ENCODE peak calls at places on chromosomes 6 and 20, in six cellular contexts. Z is ovary, B is fibroblast of lung, T is mammary epithelial cell, W is endothelial cell of umbilical vein, U is cardiac muscle cell. X is an unnamed sample. For H3K4me1, the result is how much of the 10 kb centered on the place peaks cover.

GRCh38 chr6:118320652-118321051 is 227.4 kb upstream of the PLN start:
- DNase-seq in W (peak), B (no peak), U (no peak), T (no peak), Z (no peak), X (no peak)

GRCh38 chr20:3640259-3640658 is 22.9 kb downstream of the GFRA4 start:
- DNase-seq in Z (no peak), T (no peak), B (no peak), W (no peak), U (no peak), X (no peak)

GRCh38 chr6:12034831-12035230 is 22.7 kb downstream of the HIVEP1 start:
- DNase-seq in T (no peak), Z (no peak), B (no peak), U (no peak), W (no peak), X (no peak)

GRCh38 chr6:103983860-103984259 is 875.9 kb downstream of the HACE1 start:
- DNase-seq in B (no peak), U (no peak), Z (no peak), W (no peak), T (no peak), X (no peak)

GRCh38 chr6:85077098-85077497 is 312.7 kb upstream of the TBX18 start:
- DNase-seq in W (no peak), B (peak), U (no peak), T (no peak), Z (no peak), X (no peak)

GRCh38 chr6:30615219-30615957 is 1.7 kb downstream of the PPP1R10 start:
- DNase-seq in U (peak), T (peak), B (peak), W (peak), Z (no peak), X (peak)

GRCh38 chr6:111105578-111105977 is 18.3 kb downstream of the SLC16A10 start:
- DNase-seq in Z (peak), B (peak), U (peak), W (peak), T (peak), X (peak)

GRCh38 chr6:26544473-26544872 is 6.3 kb downstream of the HMGN4 start:
- DNase-seq in U (no peak), T (no peak), Z (no peak), W (no peak), B (no peak), X (no peak)

GRCh38 chr6:31627690-31628287 is 7.3 kb downstream of the PRRC2A start:
- DNase-seq in Z (no peak), W (no peak), B (no peak), U (no peak), T (no peak), X (no peak)

GRCh38 chr20:59671661-59672471 is 67.5 kb downstream of the PHACTR3 start:
- DNase-seq in Z (no peak), U (no peak), T (no peak), B (no peak), W (no peak), X (no peak)

GRCh38 chr6:124879992-124880355 is 82.3 kb upstream of the RNF217 start:
- DNase-seq in Z (no peak), U (no peak), W (no peak), B (no peak), T (no peak), X (no peak)

GRCh38 chr6:38784506-38785235 is 69.6 kb downstream of the DNAH8 start:
- DNase-seq in T (no peak), Z (no peak), B (peak), W (peak), U (no peak), X (no peak)

GRCh38 chr6:44363377-44363926 is 21.0 kb downstream of the SPATS1 start:
- DNase-seq in W (no peak), B (no peak), U (no peak), T (no peak), Z (no peak), X (no peak)

GRCh38 chr6:2772840-2773239 is 7.6 kb downstream of the WRNIP1 start:
- DNase-seq in B (no peak), U (no peak), W (no peak), T (no peak), Z (no peak), X (no peak)

GRCh38 chr6:109007521-109007920 is 87.1 kb downstream of the SESN1 start:
- DNase-seq in U (no peak), B (no peak), T (no peak), W (no peak), Z (no peak), X (no peak)

GRCh38 chr20:23234311-23235078 is 116.1 kb upstream of the NXT1 start:
- DNase-seq in U (no peak), Z (peak), W (no peak), B (no peak), T (no peak), X (no peak)

GRCh38 chr20:62360854-62361798 is 6.0 kb downstream of the LAMA5 start:
- DNase-seq in U (no peak), Z (no peak), T (no peak), B (no peak), W (no peak), X (peak)

GRCh38 chr20:62357681-62358080 is 9.4 kb downstream of the LAMA5 start:
- DNase-seq in B (no peak), W (no peak), Z (no peak), T (no peak), U (no peak), X (no peak)

GRCh38 chr20:62358728-62359490 is 8.2 kb downstream of the LAMA5 start:
- DNase-seq in W (no peak), B (no peak), T (no peak), U (no peak), Z (no peak), X (no peak)

GRCh38 chr20:62358171-62358719 is 8.9 kb downstream of the LAMA5 start:
- DNase-seq in U (no peak), T (no peak), W (peak), B (no peak), Z (no peak), X (no peak)

DNA sequence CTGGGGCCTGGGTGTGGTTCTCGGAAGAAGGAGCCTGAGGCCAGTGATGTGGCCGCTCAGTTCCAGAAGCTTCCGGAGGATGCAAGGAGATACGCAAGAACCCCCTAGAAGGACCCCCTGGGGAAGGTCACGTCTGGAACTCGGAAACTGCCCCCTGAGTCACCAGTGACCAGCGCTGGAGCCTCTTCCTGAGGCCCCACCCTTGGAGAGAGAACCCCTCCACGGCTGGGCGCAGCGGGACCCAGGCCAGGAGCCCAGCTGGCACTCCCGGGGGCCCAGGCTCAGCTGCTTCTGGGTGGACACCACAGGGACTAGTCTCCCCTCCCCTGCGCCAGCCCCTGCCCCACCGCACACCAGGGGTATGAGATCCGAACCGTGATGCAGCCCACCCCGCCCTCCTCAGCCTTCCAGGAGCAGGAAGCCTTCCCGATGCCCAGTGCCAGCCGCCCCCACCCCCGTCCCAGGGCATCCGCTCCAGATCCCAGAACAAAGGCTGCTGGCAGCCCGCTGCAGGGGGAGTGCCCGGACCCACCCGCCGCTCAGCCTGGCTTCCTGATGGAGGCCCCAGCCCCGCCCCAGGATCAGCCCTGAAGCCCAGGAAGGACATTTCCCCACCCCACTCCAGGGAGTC is 7.5 kb downstream of the LAMA5 start:
- DNase-seq in T (no peak), Z (no peak), U (no peak), W (peak), B (peak), X (no peak)
- H3K27ac ChIP-seq in T (no peak), Z (no peak), U (no peak), W (peak), B (no peak), X (peak)

GRCh38 chr6:160662842-160663241 is 1.2 kb downstream of the LPA start:
- DNase-seq in T (no peak), Z (no peak), W (no peak), B (no peak), U (no peak), X (no peak)

GRCh38 chr6:160668589-160668988 is 4.5 kb upstream of the LPA start:
- DNase-seq in Z (no peak), T (no peak), B (no peak), W (no peak), U (no peak), X (no peak)

GRCh38 chr6:160667854-160668481 is 3.9 kb upstream of the LPA start:
- DNase-seq in T (peak), B (no peak), W (no peak), U (peak), Z (no peak), X (no peak)
- TF ChIP-seq CTCF in T (peak), B (no peak), W (no peak), U (no peak), Z (no peak), X (peak)

DNA sequence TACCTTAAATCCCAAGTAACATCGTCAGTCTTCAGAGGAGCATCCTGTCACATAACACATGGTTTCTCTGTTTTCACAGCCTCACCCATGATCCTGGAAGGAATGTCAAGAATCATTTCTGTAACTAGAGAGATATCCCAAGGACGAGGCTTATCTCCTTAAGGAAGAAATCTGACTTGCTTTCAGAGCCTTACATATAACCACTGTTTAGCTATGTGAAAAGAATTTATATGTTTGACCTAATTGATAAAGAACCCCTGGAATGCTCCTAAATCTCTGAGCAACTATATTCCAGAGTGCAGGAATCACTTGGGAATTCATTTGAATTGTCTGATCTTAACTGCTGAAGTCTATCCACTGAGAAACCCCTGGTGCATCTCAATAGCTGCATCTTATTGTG is 243.1 kb downstream of the ALDH8A1 start:
- DNase-seq in Z (no peak), W (no peak), T (no peak), U (no peak), B (peak), X (no peak)
- H3K4me1 ChIP-seq in Z (under half), W (under half), T (under half), U (under half), B (under half), X (under half)

DNA sequence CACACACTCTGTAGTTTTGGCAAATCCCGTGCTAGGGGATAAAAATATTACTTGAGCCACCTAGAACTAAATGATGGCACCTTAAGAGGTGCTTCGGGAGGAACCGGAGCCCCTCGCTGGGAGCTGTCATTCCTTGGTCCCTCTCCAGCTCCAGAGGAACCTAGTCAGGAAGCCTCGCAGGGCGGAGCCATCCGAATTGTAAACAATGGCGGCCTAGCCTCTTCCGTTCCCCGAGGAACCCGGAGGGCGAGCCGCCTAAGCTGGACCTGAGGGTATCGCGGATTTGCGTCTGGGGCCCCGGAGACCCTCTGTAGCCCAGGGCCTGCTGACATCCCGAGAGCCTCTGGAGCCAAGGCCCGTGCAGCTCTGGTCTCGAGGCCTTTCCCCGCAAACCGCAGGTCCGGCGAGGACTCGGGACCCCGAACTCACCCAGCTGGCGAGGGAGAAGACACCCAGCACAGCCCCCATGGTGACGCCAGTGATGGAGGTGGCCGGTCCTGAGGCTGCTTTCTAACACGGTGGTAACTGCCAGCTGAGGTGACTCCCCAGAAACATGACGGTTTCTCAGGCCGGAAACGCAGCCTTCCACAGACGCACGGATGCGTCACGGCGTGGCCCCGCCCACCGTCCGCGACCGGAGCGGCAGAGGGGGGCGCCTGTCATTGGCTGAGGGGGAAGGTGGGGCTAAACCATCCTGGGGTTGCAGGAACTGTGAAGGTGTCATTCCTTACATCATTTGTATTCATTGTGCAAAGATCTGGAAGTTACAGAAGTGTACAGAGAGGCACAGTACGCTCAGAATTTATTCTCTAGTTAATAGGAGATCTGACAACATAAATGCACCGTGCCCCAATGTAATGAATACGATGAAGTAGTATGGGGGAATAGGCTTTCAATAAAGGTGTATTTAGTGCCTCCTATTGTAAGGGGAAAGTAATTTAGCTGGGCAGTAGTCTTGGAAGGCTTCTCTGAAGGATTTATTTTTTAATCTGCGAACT is at the start of gene SERINC3:
- DNase-seq in T (peak), B (peak), U (peak), Z (peak), W (peak), X (peak)
- H3K27ac ChIP-seq in T (peak), B (peak), U (peak), Z (peak), W (peak), X (peak)

GRCh38 chr6:15642276-15642675 is 20.6 kb downstream of the DTNBP1 start:
- DNase-seq in U (no peak), W (no peak), T (no peak), Z (no peak), B (no peak), X (no peak)
- TF ChIP-seq CTCF in U (peak), W (peak), T (peak), Z (no peak), B (peak), X (no peak)

GRCh38 chr20:50817776-50818172 is 22.9 kb downstream of the BCAS4 start:
- DNase-seq in W (no peak), U (no peak), T (no peak), B (no peak), Z (no peak), X (no peak)

GRCh38 chr20:50820515-50821256 is 25.8 kb downstream of the BCAS4 start:
- DNase-seq in U (no peak), W (no peak), B (no peak), T (no peak), Z (no peak), X (no peak)

GRCh38 chr20:50821257-50821921 is 26.5 kb downstream of the BCAS4 start:
- DNase-seq in W (no peak), B (no peak), T (no peak), Z (no peak), U (no peak), X (no peak)

GRCh38 chr20:50821994-50822393 is 27.1 kb downstream of the BCAS4 start:
- DNase-seq in B (no peak), U (no peak), W (no peak), T (no peak), Z (no peak), X (no peak)

GRCh38 chr20:50819344-50819743 is 24.5 kb downstream of the BCAS4 start:
- DNase-seq in Z (no peak), B (no peak), U (no peak), W (no peak), T (no peak), X (no peak)
- H3K4me1 ChIP-seq in Z (under half), B (under half), U (under half), W (under half), T (under half), X (under half)

X was measured in colonic mucosa.